ENCODE peak calls at places on chromosome 21, in eight cellular contexts. R, N, K, E, P, C, V and M are unnamed samples.

GRCh38 chr21:44926364-44927101 is 5.8 kb upstream of the ITGB2 start:
- DNase-seq in N (peak), V (no peak), C (no peak), P (no peak), K (peak), R (no peak), E (no peak), M (no peak)

GRCh38 chr21:17925000-17925610 is 105.9 kb upstream of the C21orf91 start:
- DNase-seq in K (peak), V (peak), E (peak), N (peak), C (peak), R (peak), P (peak), M (no peak)

GRCh38 chr21:38913120-38913975 is 107.6 kb downstream of the ETS2 start:
- DNase-seq in E (no peak), P (peak), K (peak), C (peak), V (no peak), N (no peak), R (peak), M (no peak)

GRCh38 chr21:43322805-43323204 is 104.1 kb downstream of the SIK1 start:
- DNase-seq in K (no peak), V (no peak), P (no peak), N (no peak), E (no peak), C (no peak), R (no peak), M (no peak)

GRCh38 chr21:33036430-33037162 is 10.9 kb downstream of the OLIG2 start:
- DNase-seq in R (no peak), V (no peak), P (no peak), C (no peak), K (peak), E (peak), N (peak), M (no peak)

GRCh38 chr21:18298228-18298627 is 53.6 kb downstream of the CHODL start:
- DNase-seq in C (peak), K (no peak), N (no peak), V (no peak), E (no peak), R (no peak), P (peak), M (no peak)

GRCh38 chr21:35226960-35227741 is 178.0 kb upstream of the RUNX1 start:
- DNase-seq in K (no peak), P (no peak), E (peak), R (no peak), N (no peak), V (no peak), C (peak), M (no peak)

GRCh38 chr21:37263827-37264226 is 3.3 kb downstream of the VPS26C start:
- DNase-seq in R (no peak), C (no peak), N (no peak), E (no peak), K (peak), V (no peak), P (no peak), M (no peak)

GRCh38 chr21:18840239-18840638 is 436.7 kb upstream of the TMPRSS15 start:
- DNase-seq in P (peak), V (no peak), N (no peak), K (no peak), C (peak), E (peak), R (peak), M (no peak)

GRCh38 chr21:42585881-42586280 is 67.5 kb upstream of the PDE9A start:
- DNase-seq in R (no peak), C (no peak), N (no peak), V (no peak), E (no peak), P (no peak), K (no peak), M (no peak)

GRCh38 chr21:14722841-14723483 is 176.8 kb upstream of the SAMSN1 start:
- DNase-seq in N (no peak), C (no peak), P (peak), E (no peak), K (no peak), R (no peak), V (no peak), M (no peak)

GRCh38 chr21:30227633-30228404 is 11.9 kb upstream of the CLDN8 start:
- DNase-seq in E (peak), K (peak), N (no peak), P (no peak), C (no peak), V (no peak), R (no peak), M (peak)

GRCh38 chr21:40166291-40166843 is 299.1 kb downstream of the PCP4 start:
- DNase-seq in C (no peak), R (no peak), N (no peak), K (no peak), P (peak), V (no peak), E (no peak), M (no peak)

GRCh38 chr21:35044128-35044527 is 5.0 kb downstream of the RUNX1 start:
- DNase-seq in R (no peak), C (no peak), P (no peak), V (no peak), K (no peak), E (no peak), N (no peak), M (no peak)

GRCh38 chr21:37878946-37879660 is 37.2 kb downstream of the KCNJ6 start:
- DNase-seq in R (no peak), K (peak), P (peak), E (no peak), N (no peak), V (no peak), C (peak), M (no peak)

GRCh38 chr21:43306911-43307676 is 119.8 kb downstream of the SIK1 start:
- DNase-seq in R (no peak), V (no peak), N (no peak), K (peak), E (no peak), C (no peak), P (no peak), M (no peak)

GRCh38 chr21:29078884-29079765 is 5.7 kb upstream of the CCT8 start:
- DNase-seq in R (no peak), K (peak), V (no peak), C (peak), E (peak), P (peak), N (no peak), M (no peak)

GRCh38 chr21:46078322-46078981 is 19.5 kb upstream of the COL6A2 start:
- DNase-seq in N (no peak), E (no peak), K (peak), C (no peak), V (no peak), R (no peak), P (no peak), M (no peak)

GRCh38 chr21:46100426-46100825 is 2.5 kb downstream of the COL6A2 start:
- DNase-seq in E (no peak), C (no peak), V (no peak), R (no peak), P (no peak), K (peak), N (peak), M (no peak)

GRCh38 chr21:27795418-27795817 is 828.5 kb upstream of the ADAMTS5 start:
- DNase-seq in K (no peak), E (no peak), P (no peak), N (no peak), C (no peak), V (no peak), R (no peak), M (no peak)

GRCh38 chr21:45102391-45102932 is 28.1 kb downstream of the ADARB1 start:
- DNase-seq in R (no peak), E (peak), C (peak), V (no peak), K (peak), N (peak), P (peak), M (peak)

GRCh38 chr21:31340942-31341487 is 3.0 kb downstream of the TIAM1 start:
- DNase-seq in P (no peak), R (no peak), N (no peak), K (no peak), C (no peak), V (no peak), E (no peak), M (no peak)

GRCh38 chr21:36499578-36500471 is 19.9 kb upstream of the CLDN14 start:
- DNase-seq in E (no peak), V (no peak), C (no peak), P (peak), R (no peak), N (peak), K (peak), M (peak)

GRCh38 chr21:26795866-26796329 is 49.3 kb downstream of the ADAMTS1 start:
- DNase-seq in E (no peak), V (no peak), R (peak), C (no peak), N (peak), K (peak), P (peak), M (peak)

GRCh38 chr21:36929622-36930021 is 36.8 kb downstream of the HLCS start:
- DNase-seq in C (no peak), R (no peak), V (no peak), K (peak), P (peak), E (no peak), N (no peak), M (no peak)

GRCh38 chr21:24023402-24023801 is 1583.9 kb downstream of the MRPL39 start:
- DNase-seq in R (no peak), V (no peak), C (no peak), N (no peak), E (no peak), P (peak), K (no peak), M (no peak)

GRCh38 chr21:41706678-41707077 is 60.2 kb downstream of the RIPK4 start:
- DNase-seq in V (no peak), R (no peak), P (peak), K (peak), E (no peak), C (no peak), N (no peak), M (no peak)

GRCh38 chr21:28827422-28827821 is 165.3 kb downstream of the LTN1 start:
- DNase-seq in R (no peak), E (no peak), P (no peak), V (no peak), C (no peak), N (peak), K (peak), M (no peak)

GRCh38 chr21:16509466-16509865 is 779.7 kb downstream of the USP25 start:
- DNase-seq in R (no peak), C (no peak), K (peak), P (no peak), N (peak), E (no peak), V (no peak), M (peak)

GRCh38 chr21:31667141-31667540 is 7.6 kb downstream of the SOD1 start:
- DNase-seq in N (no peak), C (no peak), R (no peak), V (no peak), E (no peak), P (no peak), K (no peak), M (no peak)

GRCh38 chr21:23612210-23612609 is 1995.1 kb downstream of the MRPL39 start:
- DNase-seq in K (no peak), N (no peak), P (no peak), E (no peak), V (no peak), R (no peak), C (no peak), M (no peak)

GRCh38 chr21:32538147-32538792 is 47.1 kb downstream of the TCP10L start:
- DNase-seq in V (no peak), E (peak), P (peak), R (no peak), N (no peak), K (no peak), C (no peak), M (no peak)

GRCh38 chr21:33309778-33310177 is 15.0 kb upstream of the IFNAR1 start:
- DNase-seq in E (no peak), R (no peak), C (no peak), P (no peak), K (no peak), N (no peak), V (no peak), M (no peak)